ENCODE peak calls at places on chromosomes 4 and X, in eight cellular contexts. F is NCI-H1694; R is KG1; M is activated CD4-positive, alpha-beta T cell treated with anti-CD3 and anti-CD28 coated beads, Interleukin-2, amount 10 ng/mL, durations not matched to agents 24 days and 14 days; C is hepatic stellate cell; D is GM20000; S is GM23338; V is stimulated activated CD4-positive, alpha-beta T cell treated with anti-CD3 and anti-CD28 coated beads, TNF-alpha, amount 100 ng/mL, for 48 hours. N is an unnamed sample.

GRCh38 chrX:81729269-81729777 is 527.4 kb downstream of the SH3BGRL start:
- DNase-seq in R (no peak), M (no peak), D (no peak), S (no peak), V (no peak), F (no peak), C (no peak), N (no peak)

GRCh38 chrX:138748480-138748879 is 37.0 kb upstream of the FGF13 start:
- DNase-seq in D (no peak), F (no peak), S (peak), C (no peak), R (no peak), M (no peak), V (no peak), N (no peak)

GRCh38 chr4:1417522-1418390 is 11.5 kb upstream of the NKX1-1 start:
- DNase-seq in S (no peak), M (peak), V (no peak), C (no peak), D (no peak), R (no peak), F (no peak), N (no peak)

GRCh38 chr4:187294861-187295260 is 571.2 kb upstream of the FAT1 start:
- DNase-seq in F (no peak), S (no peak), D (no peak), R (no peak), C (no peak), V (no peak), M (no peak), N (no peak)

GRCh38 chrX:121546317-121546716 is 498.9 kb downstream of the GLUD2 start:
- DNase-seq in D (no peak), M (no peak), S (no peak), V (no peak), R (no peak), F (no peak), C (no peak), N (no peak)

GRCh38 chr4:140996757-140997156 is 136.5 kb downstream of the RNF150 start:
- DNase-seq in F (peak), R (no peak), C (peak), D (no peak), V (no peak), M (no peak), S (no peak), N (no peak)

GRCh38 chrX:373641-374471 is 12.9 kb downstream of the PPP2R3B start:
- DNase-seq in D (peak), S (peak), R (no peak), C (peak), F (no peak), M (peak), V (no peak), N (no peak)

GRCh38 chrX:71941771-71942170 is 31.1 kb downstream of the NHSL2 start:
- DNase-seq in R (no peak), M (no peak), C (peak), F (no peak), V (no peak), S (no peak), D (no peak), N (no peak)

GRCh38 chrX:153771261-153771681 is 7.2 kb downstream of the PLXNB3 start:
- DNase-seq in S (no peak), R (no peak), C (no peak), D (peak), V (no peak), M (no peak), F (no peak), N (no peak)

GRCh38 chr4:153785830-153786721 is 2.8 kb downstream of the SFRP2 start:
- DNase-seq in M (peak), D (no peak), C (no peak), R (no peak), F (no peak), S (peak), V (no peak), N (no peak)

GRCh38 chrX:70755850-70756249 is 152.7 kb downstream of the TEX11 start:
- DNase-seq in R (no peak), C (no peak), V (peak), S (peak), D (no peak), F (no peak), M (peak), N (no peak)

GRCh38 chr4:182894681-182895275 is 22.4 kb downstream of the DCTD start:
- DNase-seq in F (no peak), D (no peak), V (no peak), S (no peak), C (no peak), R (no peak), M (no peak), N (no peak)

GRCh38 chr4:55346851-55347255 is 811 bp downstream of the SRD5A3 start:
- DNase-seq in M (no peak), S (no peak), R (no peak), C (no peak), V (peak), F (no peak), D (peak), N (no peak)

GRCh38 chrX:7086384-7086783 is 61.1 kb upstream of the STS start:
- DNase-seq in S (no peak), F (no peak), M (no peak), V (no peak), R (no peak), D (no peak), C (no peak), N (no peak)